ENCODE peak calls at places on chromosomes 3 and 15, in four cellular contexts. One of them, this sample, is unnamed.

GRCh38 chr15:59147666-59148065 is 42.7 kb downstream of the CCNB2 start:
- DNase-seq in K562: no peak
- DNase-seq in HepG2: no peak
- DNase-seq in A549: no peak
- DNase-seq in this sample: no peak

GRCh38 chr3:72892081-72892763 is 4.4 kb downstream of the GXYLT2 start:
- DNase-seq in HepG2: peak
- DNase-seq in K562: no peak
- DNase-seq in A549: no peak
- DNase-seq in this sample: no peak

GRCh38 chr15:90664650-90665287 is 52.4 kb upstream of the BLM start:
- DNase-seq in HepG2: peak
- DNase-seq in K562: peak
- DNase-seq in A549: no peak
- DNase-seq in this sample: no peak

GRCh38 chr3:59444293-59444671 is 394.5 kb upstream of the CFAP20DC start:
- DNase-seq in A549: no peak
- DNase-seq in K562: no peak
- DNase-seq in HepG2: no peak
- DNase-seq in this sample: no peak

GRCh38 chr15:52808996-52809395 is 18.9 kb upstream of the ONECUT1 start:
- DNase-seq in A549: no peak
- DNase-seq in HepG2: no peak
- DNase-seq in K562: no peak
- DNase-seq in this sample: no peak

GRCh38 chr15:82540984-82541431 is 751 bp upstream of the RPS17 start:
- DNase-seq in HepG2: no peak
- DNase-seq in A549: peak
- DNase-seq in K562: peak
- DNase-seq in this sample: peak

GRCh38 chr3:193732391-193732790 is 139.4 kb downstream of the OPA1 start:
- DNase-seq in K562: peak
- DNase-seq in A549: peak
- DNase-seq in HepG2: peak
- DNase-seq in this sample: no peak

GRCh38 chr3:16504692-16505091 is 8.8 kb downstream of the RFTN1 start:
- DNase-seq in A549: no peak
- DNase-seq in K562: no peak
- DNase-seq in HepG2: no peak
- DNase-seq in this sample: no peak

GRCh38 chr3:102532901-102533300 is 98.1 kb downstream of the ZPLD1 start:
- DNase-seq in K562: no peak
- DNase-seq in A549: no peak
- DNase-seq in HepG2: no peak
- DNase-seq in this sample: no peak

GRCh38 chr15:31345606-31346366 is 19.2 kb downstream of the KLF13 start:
- DNase-seq in K562: no peak
- DNase-seq in HepG2: no peak
- DNase-seq in A549: no peak
- DNase-seq in this sample: no peak
- TF ChIP-seq CHD2 in K562: no peak
- TF ChIP-seq CHD2 in HepG2: no peak
- TF ChIP-seq CHD2 in A549: no peak
- TF ChIP-seq CHD2 in this sample: no peak

DNA sequence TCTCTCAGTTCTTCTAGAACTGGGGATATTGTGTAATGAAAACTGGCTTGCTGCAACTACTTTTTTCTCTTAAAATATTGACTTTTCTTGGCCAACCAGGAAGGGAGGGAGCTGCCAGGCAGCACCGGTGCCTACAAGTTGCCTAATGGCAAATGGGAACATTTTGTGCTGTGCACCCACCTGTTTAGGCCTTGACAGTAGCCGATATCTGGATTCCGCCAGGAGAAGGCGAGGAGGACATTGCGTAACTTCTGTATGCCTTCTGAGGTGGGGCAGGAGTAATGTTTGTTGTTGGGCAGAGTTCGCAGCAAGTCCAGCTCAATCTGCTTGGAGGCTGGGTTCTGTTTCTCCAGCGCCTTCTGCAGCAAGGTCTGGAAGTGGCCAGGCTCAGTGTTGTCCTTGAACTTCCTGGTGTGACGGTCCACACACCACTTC is 64.9 kb downstream of the TBC1D2B start:
- DNase-seq in A549: no peak
- DNase-seq in K562: no peak
- DNase-seq in HepG2: peak
- DNase-seq in this sample: no peak
- TF ChIP-seq POLR2A in A549: no peak
- TF ChIP-seq POLR2A in K562: no peak
- TF ChIP-seq POLR2A in HepG2: no peak
- TF ChIP-seq POLR2A in this sample: no peak

GRCh38 chr3:107524214-107525100 is 1.7 kb downstream of the BBX start:
- DNase-seq in HepG2: peak
- DNase-seq in K562: peak
- DNase-seq in A549: no peak
- DNase-seq in this sample: no peak
- TF ChIP-seq CHD2 in HepG2: no peak
- TF ChIP-seq CHD2 in K562: no peak
- TF ChIP-seq CHD2 in A549: no peak
- TF ChIP-seq CHD2 in this sample: no peak

GRCh38 chr15:96336643-96337353 is 6.3 kb downstream of the NR2F2 start:
- DNase-seq in A549: no peak
- DNase-seq in K562: peak
- DNase-seq in HepG2: peak
- DNase-seq in this sample: no peak
- TF ChIP-seq POLR2A in A549: no peak
- TF ChIP-seq POLR2A in K562: no peak
- TF ChIP-seq POLR2A in HepG2: no peak
- TF ChIP-seq POLR2A in this sample: no peak

GRCh38 chr3:33179132-33179531 is 39.5 kb downstream of the SUSD5 start:
- DNase-seq in A549: no peak
- DNase-seq in HepG2: no peak
- DNase-seq in K562: no peak
- DNase-seq in this sample: no peak

GRCh38 chr3:33187368-33187634 is 31.3 kb downstream of the SUSD5 start:
- DNase-seq in HepG2: no peak
- DNase-seq in A549: no peak
- DNase-seq in K562: no peak
- DNase-seq in this sample: no peak

GRCh38 chr3:33181229-33181628 is 37.4 kb downstream of the SUSD5 start:
- DNase-seq in HepG2: peak
- DNase-seq in A549: no peak
- DNase-seq in K562: no peak
- DNase-seq in this sample: no peak

GRCh38 chr3:33186524-33187367 is 31.9 kb downstream of the SUSD5 start:
- DNase-seq in HepG2: peak
- DNase-seq in A549: peak
- DNase-seq in K562: no peak
- DNase-seq in this sample: no peak

DNA sequence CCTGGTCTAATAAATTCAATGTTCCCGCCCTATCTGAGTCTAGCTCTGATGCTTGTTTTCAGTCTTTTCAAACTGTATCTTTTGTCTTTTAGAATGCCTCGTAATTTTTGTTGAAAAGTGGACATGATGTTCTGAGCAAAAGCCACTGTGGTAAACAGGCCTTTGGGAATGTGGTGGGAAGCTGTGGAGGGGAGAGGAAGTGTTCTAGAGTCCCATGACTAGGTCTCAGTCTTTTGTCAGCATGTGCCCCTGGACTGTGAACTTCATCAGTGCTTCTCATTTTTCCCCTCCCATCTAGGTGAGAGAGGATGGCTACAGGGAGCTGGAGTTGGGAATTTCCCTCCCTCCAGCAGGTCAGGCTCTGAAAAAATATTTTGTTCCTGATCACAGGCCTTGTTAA is 33.7 kb downstream of the SUSD5 start:
- DNase-seq in HepG2: peak
- DNase-seq in A549: no peak
- DNase-seq in K562: no peak
- DNase-seq in this sample: no peak
- TF ChIP-seq CHD2 in HepG2: no peak
- TF ChIP-seq CHD2 in A549: no peak
- TF ChIP-seq CHD2 in K562: no peak
- TF ChIP-seq CHD2 in this sample: no peak

GRCh38 chr15:70587896-70588567 is 175.3 kb downstream of the UACA start:
- DNase-seq in A549: no peak
- DNase-seq in K562: no peak
- DNase-seq in HepG2: no peak
- DNase-seq in this sample: no peak
- TF ChIP-seq POLR2A in A549: no peak
- TF ChIP-seq POLR2A in K562: no peak
- TF ChIP-seq POLR2A in HepG2: no peak
- TF ChIP-seq POLR2A in this sample: no peak

GRCh38 chr3:33144433-33144832 is 30.6 kb downstream of the CRTAP start:
- DNase-seq in HepG2: peak
- DNase-seq in A549: peak
- DNase-seq in K562: peak
- DNase-seq in this sample: peak
- TF ChIP-seq CHD2 in HepG2: no peak
- TF ChIP-seq CHD2 in A549: no peak
- TF ChIP-seq CHD2 in K562: no peak
- TF ChIP-seq CHD2 in this sample: no peak

GRCh38 chr3:49017978-49018706 is at the start of gene DALRD3:
- DNase-seq in HepG2: peak
- DNase-seq in A549: peak
- DNase-seq in K562: peak
- DNase-seq in this sample: peak
- TF ChIP-seq POLR2A in HepG2: peak
- TF ChIP-seq POLR2A in A549: peak
- TF ChIP-seq POLR2A in K562: peak
- TF ChIP-seq POLR2A in this sample: peak

DNA sequence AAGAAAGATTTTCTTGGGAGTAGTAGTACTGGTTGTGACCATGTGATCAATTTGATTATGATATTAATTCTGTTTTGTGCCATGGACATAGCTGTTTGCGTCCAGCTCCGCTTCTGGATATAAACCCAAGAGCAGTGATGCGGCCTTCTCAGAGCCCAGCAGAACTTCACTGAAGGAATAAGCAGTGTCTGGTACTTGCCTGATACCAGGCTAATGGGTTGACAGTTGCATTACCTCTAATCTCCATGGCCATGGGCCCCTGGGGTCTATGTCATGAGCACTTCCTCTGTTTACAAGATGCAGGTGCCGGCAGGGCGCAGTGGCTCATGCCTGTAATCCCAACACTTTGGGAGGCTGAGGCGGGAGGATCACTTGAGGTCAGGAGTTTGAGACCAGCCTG is 36.3 kb upstream of the RAB6B start:
- DNase-seq in K562: no peak
- DNase-seq in A549: no peak
- DNase-seq in HepG2: no peak
- DNase-seq in this sample: no peak
- TF ChIP-seq CHD2 in K562: no peak
- TF ChIP-seq CHD2 in A549: no peak
- TF ChIP-seq CHD2 in HepG2: no peak
- TF ChIP-seq CHD2 in this sample: no peak